ENCODE peak calls at places on chromosomes 4 and X, in five cellular contexts. F, S, C, J and U are unnamed samples.

GRCh38 chr4:8077181-8078108 is 81.2 kb downstream of the ABLIM2 start:
- DNase-seq in F (no peak), S (no peak), C (no peak), J (no peak), U (no peak)

GRCh38 chr4:6329478-6330383 is 60.1 kb downstream of the WFS1 start:
- DNase-seq in F (no peak), S (no peak), C (no peak), J (no peak), U (no peak)

GRCh38 chr4:7804759-7805385 is 134.8 kb downstream of the AFAP1 start:
- DNase-seq in F (no peak), S (no peak), C (no peak), J (no peak), U (no peak)

GRCh38 chr4:117324851-117325491 is 239.6 kb upstream of the TRAM1L1 start:
- DNase-seq in F (peak), S (peak), C (peak), J (no peak), U (no peak)

GRCh38 chr4:6386091-6386490 is 86.3 kb downstream of the PPP2R2C start:
- DNase-seq in F (no peak), S (no peak), C (no peak), J (peak), U (no peak)

GRCh38 chr4:158805628-158806471 is 37.0 kb downstream of the FNIP2 start:
- DNase-seq in F (no peak), S (no peak), C (no peak), J (no peak), U (no peak)

GRCh38 chrX:45807572-45808425 is 607.1 kb upstream of the DIPK2B start:
- DNase-seq in F (peak), S (peak), C (peak), J (no peak), U (no peak)

GRCh38 chr4:105666693-105667092 is 41.8 kb downstream of the INTS12 start:
- DNase-seq in F (peak), S (peak), C (peak), J (no peak), U (no peak)

GRCh38 chr4:153418114-153418513 is 48.0 kb upstream of the TMEM131L start:
- DNase-seq in F (no peak), S (peak), C (peak), J (no peak), U (no peak)

GRCh38 chr4:141501931-141502330 is 134.5 kb upstream of the IL15 start:
- DNase-seq in F (peak), S (peak), C (peak), J (no peak), U (no peak)

GRCh38 chrX:131778269-131779218 is 234.7 kb downstream of the OR13H1 start:
- DNase-seq in F (no peak), S (no peak), C (no peak), J (no peak), U (no peak)

GRCh38 chrX:53716328-53717088 is 30.0 kb upstream of the HUWE1 start:
- DNase-seq in F (peak), S (peak), C (peak), J (no peak), U (no peak)

GRCh38 chr4:158630893-158631292 is 40.8 kb downstream of the C4orf46 start:
- DNase-seq in F (peak), S (peak), C (peak), J (no peak), U (no peak)

GRCh38 chr4:174214102-174214878 is 69.2 kb downstream of the FBXO8 start:
- DNase-seq in F (no peak), S (no peak), C (no peak), J (no peak), U (no peak)

GRCh38 chr4:82638479-82638878 is 76.7 kb upstream of the TMEM150C start:
- DNase-seq in F (no peak), S (no peak), C (no peak), J (no peak), U (no peak)

GRCh38 chr4:126715067-126715466 is 917.7 kb upstream of the INTU start:
- DNase-seq in F (no peak), S (no peak), C (no peak), J (no peak), U (no peak)

GRCh38 chr4:55397521-55398321 is 2.0 kb downstream of the TMEM165 start:
- DNase-seq in F (peak), S (peak), C (peak), J (no peak), U (no peak)

GRCh38 chr4:7343353-7343655 is 91.4 kb downstream of the PSAPL1 start:
- DNase-seq in F (no peak), S (no peak), C (no peak), J (peak), U (no peak)

GRCh38 chrX:63754141-63754859 is 30.7 kb downstream of the ARHGEF9 start:
- DNase-seq in F (peak), S (peak), C (peak), J (peak), U (no peak)

GRCh38 chrX:104189862-104190261 is 23.6 kb downstream of the FAM199X start:
- DNase-seq in F (no peak), S (no peak), C (peak), J (no peak), U (no peak)

GRCh38 chr4:58711039-58711438 is 1600.9 kb upstream of the IGFBP7 start:
- DNase-seq in F (no peak), S (no peak), C (no peak), J (no peak), U (no peak)

GRCh38 chr4:89356086-89356485 is 48.5 kb upstream of the GPRIN3 start:
- DNase-seq in F (no peak), S (no peak), C (no peak), J (no peak), U (no peak)

GRCh38 chr4:167218022-167218608 is 16.2 kb downstream of the SPOCK3 start:
- DNase-seq in F (no peak), S (no peak), C (no peak), J (no peak), U (no peak)

GRCh38 chr4:99687120-99687519 is 29.5 kb upstream of the C4orf54 start:
- DNase-seq in F (no peak), S (no peak), C (no peak), J (no peak), U (no peak)

GRCh38 chrX:134673123-134673522 is 14.9 kb upstream of the PLAC1 start:
- DNase-seq in F (no peak), S (no peak), C (no peak), J (no peak), U (no peak)

GRCh38 chr4:42519803-42520417 is 122.6 kb downstream of the SHISA3 start:
- DNase-seq in F (peak), S (peak), C (peak), J (no peak), U (no peak)

GRCh38 chr4:164876680-164877324 is at the start of gene APELA:
- DNase-seq in F (no peak), S (no peak), C (no peak), J (no peak), U (no peak)

GRCh38 chr4:95059630-95060029 is 301.9 kb downstream of the BMPR1B start:
- DNase-seq in F (no peak), S (peak), C (no peak), J (no peak), U (no peak)